ENCODE peak calls at places on chromosome 11, in eight cellular contexts. B, E, U, S, K, R, T and I are unnamed samples. For H3K9me3, the result is how much of the 10 kb centered on the place peaks cover.

GRCh38 chr11:61587951-61588695 is 7.2 kb upstream of the SYT7 start:
- DNase-seq in B (peak), E (peak), U (peak), S (peak), K (peak), R (peak), T (no peak), I (no peak)

GRCh38 chr11:114272311-114272710 is 23.9 kb upstream of the NNMT start:
- DNase-seq in B (no peak), E (no peak), U (no peak), S (no peak), K (no peak), R (no peak), T (no peak), I (no peak)

GRCh38 chr11:97454988-97455387 is 1065.2 kb downstream of the JRKL start:
- DNase-seq in B (no peak), E (no peak), U (no peak), S (no peak), K (no peak), R (no peak), T (peak), I (no peak)

GRCh38 chr11:69292221-69292648 is 1.7 kb upstream of the MYEOV start:
- DNase-seq in B (no peak), E (peak), U (no peak), S (no peak), K (no peak), R (peak), T (no peak), I (no peak)

GRCh38 chr11:66981976-66982578 is 7.0 kb downstream of the C11orf86 start:
- DNase-seq in B (peak), E (peak), U (peak), S (peak), K (peak), R (no peak), T (peak), I (peak)

GRCh38 chr11:2306971-2307732 is 5.3 kb downstream of the TSPAN32 start:
- DNase-seq in B (no peak), E (peak), U (no peak), S (no peak), K (no peak), R (no peak), T (peak), I (no peak)

GRCh38 chr11:128867277-128867676 is at the start of gene KCNJ1:
- DNase-seq in B (no peak), E (no peak), U (no peak), S (no peak), K (no peak), R (no peak), T (no peak), I (no peak)

GRCh38 chr11:61148016-61148640 is 13.1 kb downstream of the VPS37C start:
- DNase-seq in B (no peak), E (no peak), U (no peak), S (no peak), K (no peak), R (no peak), T (no peak), I (no peak)

GRCh38 chr11:23263466-23263865 is 403.2 kb upstream of the CCDC179 start:
- DNase-seq in B (no peak), E (no peak), U (no peak), S (no peak), K (no peak), R (no peak), T (peak), I (no peak)

GRCh38 chr11:3909901-3910300 is 54.4 kb downstream of the STIM1 start:
- DNase-seq in B (no peak), E (no peak), U (no peak), S (no peak), K (no peak), R (no peak), T (no peak), I (no peak)

GRCh38 chr11:60195923-60196368 is 13.1 kb upstream of the MS4A6A start:
- DNase-seq in B (no peak), E (no peak), U (no peak), S (no peak), K (no peak), R (no peak), T (no peak), I (no peak)

GRCh38 chr11:3201677-3202181 is 16.9 kb downstream of the MRGPRG start:
- DNase-seq in B (no peak), E (peak), U (no peak), S (no peak), K (no peak), R (no peak), T (no peak), I (no peak)

GRCh38 chr11:134050541-134051383 is 18.1 kb upstream of the JAM3 start:
- DNase-seq in B (peak), E (peak), U (peak), S (peak), K (peak), R (peak), T (no peak), I (no peak)

GRCh38 chr11:7573558-7574296 is 59.9 kb downstream of the PPFIBP2 start:
- DNase-seq in B (no peak), E (no peak), U (no peak), S (no peak), K (no peak), R (no peak), T (no peak), I (no peak)

GRCh38 chr11:2383823-2384722 is 7.0 kb downstream of the CD81 start:
- DNase-seq in B (peak), E (peak), U (no peak), S (no peak), K (peak), R (peak), T (no peak), I (no peak)

GRCh38 chr11:6067502-6067901 is 36.9 kb upstream of the OR56A1 start:
- DNase-seq in B (no peak), E (no peak), U (no peak), S (no peak), K (no peak), R (no peak), T (no peak), I (no peak)

GRCh38 chr11:61129608-61130523 is 27.6 kb downstream of the CD5 start:
- DNase-seq in B (peak), E (peak), U (peak), S (peak), K (peak), R (peak), T (peak), I (no peak)

GRCh38 chr11:64007629-64008282 is 21.5 kb downstream of the OTUB1 start:
- DNase-seq in B (peak), E (peak), U (peak), S (peak), K (peak), R (no peak), T (no peak), I (no peak)

GRCh38 chr11:67439321-67440228 is 2.1 kb upstream of the PTPRCAP start:
- DNase-seq in B (no peak), E (peak), U (peak), S (no peak), K (no peak), R (no peak), T (no peak), I (no peak)

GRCh38 chr11:107882095-107882820 is 23.7 kb upstream of the SLC35F2 start:
- DNase-seq in B (no peak), E (no peak), U (no peak), S (no peak), K (no peak), R (no peak), T (no peak), I (no peak)

GRCh38 chr11:12016246-12016645 is 7.8 kb upstream of the DKK3 start:
- DNase-seq in B (no peak), E (no peak), U (no peak), S (no peak), K (no peak), R (no peak), T (no peak), I (no peak)
- TF ChIP-seq CTCF in B (no peak), E (no peak), U (no peak), S (no peak), K (no peak), R (no peak), T (peak), I (no peak)

DNA sequence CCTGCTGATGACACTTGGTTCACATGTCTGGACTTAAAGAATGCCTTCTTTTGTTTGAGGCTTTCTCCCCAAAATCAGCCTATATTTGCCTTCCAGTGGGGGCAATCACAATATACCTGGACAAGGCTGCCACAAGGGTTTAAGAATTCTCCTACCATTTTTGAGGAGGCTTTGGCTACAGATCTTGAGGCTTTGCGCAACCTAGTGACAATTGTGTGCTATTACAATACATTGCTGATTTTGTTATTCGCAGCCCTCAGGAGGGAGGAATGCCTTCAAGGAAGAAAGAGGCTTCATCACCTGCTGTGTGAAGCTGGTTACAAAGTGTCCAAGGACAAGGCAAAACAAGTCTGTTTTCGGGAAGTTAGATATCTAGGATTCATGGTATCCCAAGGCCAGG is 50.8 kb upstream of the OR4C15 start:
- DNase-seq in B (no peak), E (no peak), U (no peak), S (no peak), K (no peak), R (no peak), T (no peak), I (no peak)
- H3K9me3 ChIP-seq in B (under half), E (under half), U (under half), S (under half), K (under half), R (under half), T (under half), I (under half)

GRCh38 chr11:129895126-129896041 is at the start of gene NFRKB:
- DNase-seq in B (peak), E (peak), U (peak), S (peak), K (peak), R (peak), T (peak), I (peak)
- TF ChIP-seq CTCF in B (no peak), E (no peak), U (no peak), S (no peak), K (no peak), R (no peak), T (no peak), I (no peak)

GRCh38 chr11:14081541-14082211 is 119.2 kb downstream of the SPON1 start:
- DNase-seq in B (no peak), E (no peak), U (no peak), S (no peak), K (no peak), R (no peak), T (no peak), I (no peak)
- H3K9me3 ChIP-seq in B (under half), E (under half), U (under half), S (under half), K (under half), R (under half), T (under half), I (under half)